ENCODE peak calls at places on chromosomes 7 and 10, in six cellular contexts. One of them, this sample, is unnamed.

GRCh38 chr10:98577578-98577977 is 130.8 kb upstream of the HPS1 start:
- DNase-seq in spleen: no peak
- DNase-seq in astrocyte of the spinal cord: no peak
- DNase-seq in left lung: no peak
- DNase-seq in hepatocyte: no peak
- DNase-seq in transverse colon: no peak
- DNase-seq in this sample: no peak

GRCh38 chr7:1940402-1940786 is 270.3 kb downstream of the ELFN1 start:
- DNase-seq in transverse colon: peak; percentile 79
- DNase-seq in left lung: peak; percentile 91
- DNase-seq in astrocyte of the spinal cord: peak; percentile 65
- DNase-seq in hepatocyte: no peak
- DNase-seq in spleen: peak; percentile 97
- DNase-seq in this sample: no peak

GRCh38 chr7:83821866-83822265 is 172.9 kb upstream of the SEMA3E start:
- DNase-seq in hepatocyte: no peak
- DNase-seq in transverse colon: no peak
- DNase-seq in left lung: no peak
- DNase-seq in astrocyte of the spinal cord: no peak
- DNase-seq in spleen: no peak
- DNase-seq in this sample: no peak

GRCh38 chr10:78712147-78712546 is 356.6 kb upstream of the ZMIZ1 start:
- DNase-seq in hepatocyte: no peak
- DNase-seq in astrocyte of the spinal cord: no peak
- DNase-seq in transverse colon: no peak
- DNase-seq in left lung: no peak
- DNase-seq in spleen: no peak
- DNase-seq in this sample: no peak

GRCh38 chr10:130747946-130748345 is 563.6 kb downstream of the TCERG1L start:
- DNase-seq in spleen: peak; percentile 55
- DNase-seq in astrocyte of the spinal cord: no peak
- DNase-seq in left lung: no peak
- DNase-seq in transverse colon: no peak
- DNase-seq in hepatocyte: no peak
- DNase-seq in this sample: no peak

GRCh38 chr7:76303057-76303828 is 770 bp downstream of the HSPB1 start:
- DNase-seq in spleen: peak; percentile 92
- DNase-seq in left lung: peak; percentile 92
- DNase-seq in transverse colon: peak; percentile 88
- DNase-seq in hepatocyte: peak; percentile 96
- DNase-seq in astrocyte of the spinal cord: peak; percentile 92
- DNase-seq in this sample: peak; percentile 71

GRCh38 chr7:39525926-39526325 is 40.3 kb upstream of the YAE1 start:
- DNase-seq in left lung: no peak
- DNase-seq in astrocyte of the spinal cord: no peak
- DNase-seq in spleen: no peak
- DNase-seq in hepatocyte: no peak
- DNase-seq in transverse colon: no peak
- DNase-seq in this sample: no peak

GRCh38 chr10:8048281-8049008 is 6.0 kb upstream of the GATA3 start:
- DNase-seq in transverse colon: no peak
- DNase-seq in astrocyte of the spinal cord: no peak
- DNase-seq in hepatocyte: no peak
- DNase-seq in spleen: no peak
- DNase-seq in left lung: no peak
- DNase-seq in this sample: no peak

GRCh38 chr7:93817004-93817403 is 73.5 kb downstream of the TFPI2 start:
- DNase-seq in hepatocyte: no peak
- DNase-seq in transverse colon: no peak
- DNase-seq in spleen: no peak
- DNase-seq in astrocyte of the spinal cord: no peak
- DNase-seq in left lung: no peak
- DNase-seq in this sample: no peak

GRCh38 chr10:88386204-88386877 is 196.8 kb downstream of the RNLS start:
- DNase-seq in spleen: no peak
- DNase-seq in astrocyte of the spinal cord: peak; percentile 10
- DNase-seq in transverse colon: no peak
- DNase-seq in hepatocyte: peak; percentile 53
- DNase-seq in left lung: no peak
- DNase-seq in this sample: no peak

GRCh38 chr7:122384528-122384927 is 80.0 kb upstream of the FEZF1 start:
- DNase-seq in astrocyte of the spinal cord: no peak
- DNase-seq in hepatocyte: no peak
- DNase-seq in left lung: no peak
- DNase-seq in spleen: no peak
- DNase-seq in transverse colon: no peak
- DNase-seq in this sample: no peak

GRCh38 chr7:77209479-77210139 is 10.0 kb upstream of the FGL2 start:
- DNase-seq in left lung: no peak
- DNase-seq in astrocyte of the spinal cord: no peak
- DNase-seq in transverse colon: no peak
- DNase-seq in spleen: no peak
- DNase-seq in hepatocyte: no peak
- DNase-seq in this sample: no peak

GRCh38 chr10:13102002-13102794 is 2.2 kb downstream of the OPTN start:
- DNase-seq in left lung: no peak
- DNase-seq in spleen: no peak
- DNase-seq in transverse colon: no peak
- DNase-seq in hepatocyte: peak; percentile 31
- DNase-seq in astrocyte of the spinal cord: no peak
- DNase-seq in this sample: no peak

GRCh38 chr10:8473205-8473604 is 418.7 kb downstream of the GATA3 start:
- DNase-seq in astrocyte of the spinal cord: no peak
- DNase-seq in transverse colon: no peak
- DNase-seq in left lung: no peak
- DNase-seq in hepatocyte: no peak
- DNase-seq in spleen: no peak
- DNase-seq in this sample: no peak

GRCh38 chr7:100539436-100540006 is 518 bp downstream of the AGFG2 start:
- DNase-seq in spleen: no peak
- DNase-seq in left lung: no peak
- DNase-seq in astrocyte of the spinal cord: no peak
- DNase-seq in hepatocyte: no peak
- DNase-seq in transverse colon: no peak
- DNase-seq in this sample: no peak

GRCh38 chr10:124184208-124184820 is 90.9 kb upstream of the CHST15 start:
- DNase-seq in astrocyte of the spinal cord: no peak
- DNase-seq in spleen: no peak
- DNase-seq in transverse colon: no peak
- DNase-seq in left lung: no peak
- DNase-seq in hepatocyte: no peak
- DNase-seq in this sample: no peak

DNA sequence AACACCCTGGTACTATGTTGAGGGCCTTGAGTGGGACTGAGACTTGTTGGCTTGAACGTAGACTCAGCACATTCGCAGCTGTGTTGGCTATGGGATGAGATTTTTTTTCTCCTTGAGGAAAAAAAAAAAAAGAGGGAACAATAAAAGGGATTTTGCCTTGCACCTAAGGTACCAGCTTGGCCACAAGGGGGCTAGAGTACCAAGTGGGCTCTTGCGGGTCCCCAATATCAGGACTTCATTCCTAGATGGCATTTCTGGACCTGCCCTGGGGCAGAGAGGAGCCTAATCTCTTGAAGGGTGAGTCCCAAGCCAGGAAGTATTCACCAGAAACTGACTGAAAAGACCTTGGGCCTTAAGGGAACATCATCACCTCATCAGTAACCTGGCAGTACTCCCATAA is 1083.6 kb upstream of the PHF14 start:
- DNase-seq in astrocyte of the spinal cord: no peak
- DNase-seq in left lung: no peak
- DNase-seq in hepatocyte: no peak
- DNase-seq in spleen: peak; percentile 17
- DNase-seq in transverse colon: no peak
- DNase-seq in this sample: no peak
- TF ChIP-seq CTCF in astrocyte of the spinal cord: no peak
- TF ChIP-seq CTCF in left lung: no peak
- TF ChIP-seq CTCF in hepatocyte: no peak
- TF ChIP-seq CTCF in spleen: no peak
- TF ChIP-seq CTCF in transverse colon: no peak
- TF ChIP-seq CTCF in this sample: no peak

GRCh38 chr10:66803174-66803573 is 122.7 kb upstream of the LRRTM3 start:
- DNase-seq in astrocyte of the spinal cord: no peak
- DNase-seq in left lung: no peak
- DNase-seq in transverse colon: no peak
- DNase-seq in spleen: no peak
- DNase-seq in hepatocyte: no peak
- DNase-seq in this sample: no peak

GRCh38 chr10:66795871-66796270 is 130.0 kb upstream of the LRRTM3 start:
- DNase-seq in astrocyte of the spinal cord: no peak
- DNase-seq in hepatocyte: no peak
- DNase-seq in left lung: no peak
- DNase-seq in transverse colon: no peak
- DNase-seq in spleen: no peak
- DNase-seq in this sample: peak; percentile 37

GRCh38 chr10:66804911-66805310 is 120.9 kb upstream of the LRRTM3 start:
- DNase-seq in left lung: no peak
- DNase-seq in spleen: no peak
- DNase-seq in hepatocyte: peak; percentile 64
- DNase-seq in astrocyte of the spinal cord: no peak
- DNase-seq in transverse colon: no peak
- DNase-seq in this sample: no peak

DNA sequence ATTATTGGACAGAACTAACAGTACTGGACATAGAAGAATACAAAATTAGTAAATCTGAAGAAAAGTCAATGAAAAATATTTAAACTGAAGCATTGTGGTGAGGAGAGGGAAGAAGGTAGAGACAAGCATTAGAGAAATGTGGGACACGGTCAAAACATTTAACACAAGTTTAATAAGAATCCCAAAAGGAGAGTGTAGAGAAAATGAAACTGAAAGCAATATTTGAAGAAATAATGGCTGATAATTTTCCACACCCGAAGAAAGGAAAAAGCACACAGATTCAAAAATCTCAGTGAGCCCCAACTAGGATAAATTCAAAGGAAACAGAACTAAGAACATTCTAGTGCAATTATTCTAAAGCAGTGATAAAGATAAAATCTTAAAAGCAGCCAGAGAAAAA is 126.4 kb upstream of the LRRTM3 start:
- DNase-seq in hepatocyte: no peak
- DNase-seq in astrocyte of the spinal cord: no peak
- DNase-seq in spleen: no peak
- DNase-seq in left lung: no peak
- DNase-seq in transverse colon: no peak
- DNase-seq in this sample: no peak
- H3K4me3 ChIP-seq in hepatocyte: no peak overlapping the region
- H3K4me3 ChIP-seq in astrocyte of the spinal cord: no peak overlapping the region
- H3K4me3 ChIP-seq in spleen: no peak overlapping the region
- H3K4me3 ChIP-seq in left lung: no peak overlapping the region
- H3K4me3 ChIP-seq in transverse colon: peak overlapping the region; percentile 9
- H3K4me3 ChIP-seq in this sample: no peak overlapping the region

GRCh38 chr10:69123747-69124557 is at the start of gene VPS26A:
- DNase-seq in transverse colon: peak; percentile 99
- DNase-seq in hepatocyte: peak; percentile 100
- DNase-seq in astrocyte of the spinal cord: peak; percentile 99
- DNase-seq in left lung: peak; percentile 100
- DNase-seq in spleen: peak; percentile 100
- DNase-seq in this sample: peak; percentile 93
- TF ChIP-seq CTCF in transverse colon: no peak
- TF ChIP-seq CTCF in hepatocyte: peak; percentile 45
- TF ChIP-seq CTCF in astrocyte of the spinal cord: no peak
- TF ChIP-seq CTCF in left lung: no peak
- TF ChIP-seq CTCF in spleen: peak; percentile 26
- TF ChIP-seq CTCF in this sample: no peak

DNA sequence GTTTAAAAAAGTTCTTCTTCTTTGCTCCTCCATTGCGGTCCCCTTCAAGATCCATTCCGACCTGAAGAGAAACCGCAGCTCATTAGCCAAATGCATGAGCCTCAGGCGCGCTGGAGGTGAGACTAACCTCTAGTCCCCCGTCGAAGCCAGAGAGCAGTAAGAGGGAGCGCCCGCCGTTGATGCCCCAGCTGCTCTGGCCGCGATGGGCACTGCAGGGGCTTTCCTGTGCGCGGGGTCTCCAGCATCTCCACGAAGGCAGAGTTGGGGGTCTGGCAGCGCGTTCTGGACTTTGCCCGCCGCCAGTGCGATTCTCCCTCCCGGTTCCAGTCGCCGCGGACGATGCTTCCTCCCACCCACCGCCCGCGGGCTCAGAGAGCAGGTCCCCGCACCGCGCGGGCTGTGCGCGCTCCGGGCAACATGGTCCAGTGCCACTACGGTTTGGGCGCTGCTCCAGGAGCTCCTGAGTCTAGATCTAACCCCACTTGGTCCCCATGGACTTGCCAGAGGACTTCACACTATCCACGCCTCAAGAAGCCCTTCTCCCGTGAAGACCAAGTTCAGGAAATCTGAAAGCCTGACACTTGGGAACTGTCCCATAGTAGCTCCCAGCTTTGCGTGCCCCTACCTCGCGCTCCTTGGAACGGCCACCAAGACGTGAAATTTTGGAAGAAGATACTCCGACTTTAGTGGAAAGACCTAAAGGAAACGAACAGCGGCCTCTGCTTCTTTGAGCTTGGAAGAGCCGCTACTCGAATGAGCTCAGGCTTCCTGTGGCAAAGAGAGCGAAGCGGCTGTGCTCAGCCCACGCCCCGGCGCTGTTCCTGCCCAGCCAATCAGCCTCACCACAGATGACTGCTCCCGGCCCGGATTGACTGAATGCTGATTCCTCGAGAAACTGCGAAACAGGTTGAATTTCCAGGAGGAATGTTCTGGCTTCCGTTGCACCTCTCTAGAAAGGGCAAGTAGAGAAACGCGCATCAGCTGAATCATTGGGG is at the start of gene ABCB1:
- DNase-seq in hepatocyte: peak; percentile 64
- DNase-seq in transverse colon: peak; percentile 75
- DNase-seq in spleen: peak; percentile 87
- DNase-seq in astrocyte of the spinal cord: peak; percentile 56
- DNase-seq in left lung: peak; percentile 36
- DNase-seq in this sample: no peak
- H3K4me3 ChIP-seq in hepatocyte: peak within 1 kb of the TSS; percentile 33
- H3K4me3 ChIP-seq in transverse colon: peak within 1 kb of the TSS; percentile 63
- H3K4me3 ChIP-seq in spleen: peak within 1 kb of the TSS; percentile 45
- H3K4me3 ChIP-seq in astrocyte of the spinal cord: peak within 1 kb of the TSS; percentile 49
- H3K4me3 ChIP-seq in left lung: no peak within 1 kb of the TSS
- H3K4me3 ChIP-seq in this sample: peak within 1 kb of the TSS; percentile 54

This sample was measured in astrocyte of the cerebellum.